ENCODE peak calls at places on chromosome 6, in six cellular contexts. P is body of pancreas, F is kidney, O is neural progenitor cell, S is left ventricle myocardium inferior, T is Peyer's patch. N is an unnamed sample.
A peak's percentile ranks its signal among the peaks of the same experiment; 100 is the strongest.

GRCh38 chr6:89977808-89978748 is 83.8 kb downstream of the GJA10 start:
- DNase-seq in P (no peak), F (no peak), O (no peak), S (no peak), T (no peak), N (peak; percentile 53)

GRCh38 chr6:24614048-24614420 is 32.0 kb downstream of the KIAA0319 start:
- DNase-seq in P (no peak), F (no peak), O (no peak), S (no peak), T (no peak), N (no peak)

GRCh38 chr6:170147832-170148708 is 142.8 kb downstream of the DLL1 start:
- DNase-seq in P (no peak), F (peak; percentile 75), O (peak; percentile 58), S (no peak), T (peak; percentile 67), N (no peak)

GRCh38 chr6:49868951-49869529 is 2.7 kb upstream of the CRISP1 start:
- DNase-seq in P (no peak), F (no peak), O (no peak), S (no peak), T (no peak), N (no peak)

GRCh38 chr6:53651149-53651763 is 14.3 kb downstream of the KLHL31 start:
- DNase-seq in P (peak; percentile 83), F (no peak), O (peak; percentile 81), S (no peak), T (peak; percentile 88), N (peak; percentile 74)

GRCh38 chr6:33297956-33298772 is 578 bp downstream of the RGL2 start:
- DNase-seq in P (peak; percentile 83), F (peak; percentile 89), O (peak; percentile 86), S (no peak), T (peak; percentile 82), N (peak; percentile 42)

GRCh38 chr6:14876778-14877613 is 368.9 kb upstream of the JARID2 start:
- DNase-seq in P (peak; percentile 43), F (no peak), O (no peak), S (no peak), T (no peak), N (peak; percentile 88)

GRCh38 chr6:42165016-42165415 is 8.1 kb upstream of the GUCA1A start:
- DNase-seq in P (no peak), F (no peak), O (no peak), S (no peak), T (no peak), N (peak; percentile 53)

GRCh38 chr6:35016417-35017221 is 124.5 kb downstream of the TCP11 start:
- DNase-seq in P (peak; percentile 36), F (no peak), O (no peak), S (peak; percentile 58), T (no peak), N (peak; percentile 34)

GRCh38 chr6:93416575-93417420 is 2.6 kb downstream of the EPHA7 start:
- DNase-seq in P (peak; percentile 2), F (peak; percentile 75), O (peak; percentile 79), S (peak; percentile 27), T (no peak), N (peak; percentile 30)

GRCh38 chr6:120378582-120379220 is 955.6 kb downstream of the TBC1D32 start:
- DNase-seq in P (peak; percentile 21), F (no peak), O (peak; percentile 63), S (no peak), T (no peak), N (peak; percentile 73)

GRCh38 chr6:148520109-148520841 is 177.6 kb downstream of the SASH1 start:
- DNase-seq in P (no peak), F (no peak), O (no peak), S (no peak), T (peak; percentile 90), N (no peak)

GRCh38 chr6:1832358-1832757 is 222.6 kb downstream of the FOXC1 start:
- DNase-seq in P (no peak), F (no peak), O (no peak), S (no peak), T (no peak), N (no peak)

GRCh38 chr6:80503660-80504059 is 397.2 kb downstream of the BCKDHB start:
- DNase-seq in P (no peak), F (no peak), O (no peak), S (no peak), T (no peak), N (no peak)

GRCh38 chr6:80502871-80503270 is 396.4 kb downstream of the BCKDHB start:
- DNase-seq in P (no peak), F (no peak), O (no peak), S (no peak), T (no peak), N (no peak)

GRCh38 chr6:80508885-80509630 is 402.6 kb downstream of the BCKDHB start:
- DNase-seq in P (no peak), F (no peak), O (no peak), S (no peak), T (no peak), N (peak; percentile 66)

DNA sequence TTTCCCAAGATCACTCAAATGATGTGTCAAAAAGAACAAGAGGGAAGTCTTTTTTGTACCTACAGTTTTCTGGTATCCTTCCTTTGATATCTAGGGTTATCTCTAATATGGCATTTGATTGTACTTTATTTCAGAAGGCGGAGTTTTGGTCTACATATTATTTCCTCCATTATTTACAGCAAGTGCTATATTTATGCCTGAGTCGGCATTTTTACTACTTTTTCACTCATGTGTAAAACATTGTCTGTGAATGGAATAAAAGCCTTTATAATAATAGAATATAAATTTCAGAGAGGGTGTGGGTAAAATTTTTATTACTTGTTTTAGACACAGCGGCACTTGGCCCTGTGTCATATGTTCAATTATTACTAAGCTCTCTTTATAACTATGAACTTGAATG is 398.4 kb downstream of the BCKDHB start:
- DNase-seq in P (no peak), F (no peak), O (no peak), S (no peak), T (no peak), N (no peak)
- H3K4me3 ChIP-seq in P (no peak overlapping the region), F (no peak overlapping the region), O (no peak overlapping the region), S (no peak overlapping the region), T (no peak overlapping the region), N (no peak overlapping the region)

GRCh38 chr6:11209941-11210340 is 22.5 kb downstream of the NEDD9 start:
- DNase-seq in P (no peak), F (no peak), O (no peak), S (no peak), T (no peak), N (no peak)

GRCh38 chr6:11209369-11209768 is 23.1 kb downstream of the NEDD9 start:
- DNase-seq in P (no peak), F (no peak), O (no peak), S (no peak), T (no peak), N (no peak)

GRCh38 chr6:11212625-11213024 is 19.8 kb downstream of the NEDD9 start:
- DNase-seq in P (peak; percentile 63), F (no peak), O (no peak), S (peak; percentile 52), T (no peak), N (no peak)

GRCh38 chr6:11211235-11211634 is 21.2 kb downstream of the NEDD9 start:
- DNase-seq in P (no peak), F (no peak), O (no peak), S (no peak), T (no peak), N (no peak)

DNA sequence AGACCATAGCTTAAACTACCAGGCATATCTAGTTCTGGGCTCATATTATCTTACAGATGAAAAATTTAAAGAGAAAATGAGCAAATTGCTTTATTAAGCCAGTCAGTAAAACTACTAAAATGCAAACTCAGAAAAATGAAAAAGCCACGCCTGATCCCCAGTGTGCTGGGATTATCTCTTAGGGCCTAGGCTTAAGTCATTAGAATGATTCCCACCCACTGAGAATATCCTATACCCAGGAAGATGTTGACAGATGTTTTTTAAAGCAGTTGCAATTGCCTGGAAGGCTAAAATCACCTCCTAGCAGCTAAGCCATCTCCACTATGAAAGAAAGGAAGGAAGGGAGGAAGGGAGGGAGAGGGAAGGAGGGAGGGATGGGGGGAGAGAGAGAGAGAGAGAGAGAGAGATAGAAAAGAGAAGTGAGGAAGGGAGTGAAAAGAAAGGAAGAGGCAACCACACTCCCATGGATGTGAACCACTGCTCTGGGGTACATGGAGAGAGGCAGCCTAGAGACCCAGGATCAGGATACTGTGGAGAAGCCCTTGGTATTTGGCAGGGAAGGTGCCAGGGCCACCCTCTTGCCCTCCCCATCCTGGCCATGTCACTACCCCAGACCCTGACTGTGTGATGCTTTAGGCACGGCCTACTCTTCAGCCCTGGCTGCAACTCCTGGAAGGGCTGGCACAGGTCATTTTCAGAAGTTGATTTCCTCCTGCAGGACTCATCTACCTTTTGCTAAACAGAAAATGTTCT is 21.9 kb downstream of the NEDD9 start:
- DNase-seq in P (no peak), F (no peak), O (peak; percentile 43), S (no peak), T (no peak), N (no peak)
- H3K4me1 ChIP-seq in P (peaks cover 57% of the 10 kb centered on the region), F (peaks cover 49% of the 10 kb centered on the region), O (peaks cover 31% of the 10 kb centered on the region), S (peaks cover 99% of the 10 kb centered on the region), T (no peaks in the 10 kb centered on the region), N (peaks cover 52% of the 10 kb centered on the region)

DNA sequence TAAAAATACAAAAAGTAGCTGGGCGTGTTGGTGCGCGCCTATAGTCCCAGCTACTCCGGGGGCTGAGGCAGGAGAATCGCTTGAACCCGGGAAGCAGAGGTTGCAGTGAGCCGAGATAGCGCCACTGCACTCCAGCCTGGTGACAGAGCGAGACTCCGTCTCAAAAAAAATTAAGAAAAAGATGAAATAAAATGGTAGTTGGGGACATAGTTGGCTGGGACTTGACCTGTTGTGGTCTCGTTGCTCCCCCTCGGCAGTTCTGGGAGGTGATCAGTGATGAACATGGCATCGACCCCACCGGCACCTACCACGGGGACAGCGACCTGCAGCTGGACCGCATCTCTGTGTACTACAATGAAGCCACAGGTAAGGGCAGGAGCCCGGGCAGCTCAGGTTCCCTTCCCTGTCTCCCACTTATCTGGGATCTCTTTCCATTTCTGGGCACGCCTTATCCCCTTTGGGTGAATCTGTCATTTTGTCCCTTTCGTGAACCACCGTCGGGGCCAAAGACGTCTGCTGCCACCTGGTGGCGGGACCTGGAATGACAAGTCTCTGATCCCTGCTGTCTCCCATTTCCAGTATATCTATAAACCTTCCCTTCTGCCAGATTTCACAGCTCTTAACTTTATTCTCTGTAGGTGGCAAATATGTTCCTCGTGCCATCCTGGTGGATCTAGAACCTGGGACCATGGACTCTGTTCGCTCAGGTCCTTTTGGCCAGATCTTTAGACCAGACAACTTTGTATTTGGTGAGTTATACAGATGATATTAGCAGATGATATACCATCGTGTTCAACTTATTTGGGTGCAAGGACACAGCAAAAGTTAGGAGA is 2.3 kb downstream of the TUBB start:
- DNase-seq in P (peak; percentile 83), F (peak; percentile 90), O (peak; percentile 76), S (peak; percentile 84), T (peak; percentile 94), N (peak; percentile 81)
- TF ChIP-seq CTCF in P (peak; percentile 94), F (peak; percentile 97), O (peak; percentile 99), S (peak; percentile 98), T (peak; percentile 96), N (peak; percentile 87)

DNA sequence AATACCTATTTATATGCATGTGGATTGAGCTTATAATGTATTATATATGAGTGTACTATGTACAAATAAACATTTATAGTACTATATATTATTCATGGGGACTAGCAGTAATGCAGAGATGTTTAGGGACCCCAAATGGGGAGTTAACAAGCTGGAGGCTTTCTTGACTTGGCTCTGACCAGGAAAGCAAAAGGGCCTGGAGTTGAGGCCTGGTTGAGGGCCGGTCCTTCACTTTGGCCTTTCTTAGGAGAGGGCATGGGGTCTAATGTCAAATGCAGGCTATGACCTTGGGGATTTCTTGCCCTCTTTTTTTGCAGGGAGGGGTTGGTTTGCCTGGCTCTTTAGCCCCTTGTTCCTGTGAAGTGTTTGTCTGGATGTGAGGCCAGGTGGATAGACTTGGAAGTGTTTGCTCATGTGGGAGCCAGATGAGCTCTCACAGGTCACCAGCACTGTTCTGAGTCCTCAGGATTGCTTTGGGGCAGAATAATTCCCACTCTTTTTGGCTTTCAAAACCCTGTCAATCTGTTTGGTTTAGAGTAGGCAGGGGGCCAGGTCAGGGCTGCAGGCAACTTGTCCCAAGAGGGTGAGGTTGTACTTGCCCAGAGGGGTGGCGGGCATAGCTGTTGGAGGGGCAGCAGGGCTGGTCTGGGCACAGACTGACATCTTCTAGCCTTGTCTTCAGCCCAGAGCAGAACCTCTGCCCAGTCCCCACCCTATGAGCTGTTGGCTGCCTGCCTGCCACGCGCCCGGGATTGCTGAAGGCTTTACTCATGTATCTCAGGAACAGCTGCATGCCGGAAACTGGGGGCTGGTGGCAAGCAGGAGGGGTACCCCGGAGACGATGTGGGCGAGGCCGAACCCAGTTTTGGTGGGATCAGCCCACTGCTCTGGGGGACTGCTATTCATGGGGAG is 14.6 kb downstream of the TJAP1 start:
- DNase-seq in P (no peak), F (no peak), O (no peak), S (peak; percentile 88), T (peak; percentile 86), N (peak; percentile 77)
- H3K4me3 ChIP-seq in P (no peak overlapping the region), F (no peak overlapping the region), O (no peak overlapping the region), S (peak overlapping the region; percentile 32), T (no peak overlapping the region), N (no peak overlapping the region)

N was measured in cardiac muscle cell.